ENCODE peak calls at places on chromosome 12, in ten cellular contexts. One of them, this sample, is unnamed.

GRCh38 chr12:18899162-18899561 is 161.2 kb downstream of the CAPZA3 start:
- DNase-seq in tibial artery: no peak
- DNase-seq in activated gamma-delta T cell treated with Interleukin-2 at 50 U/mL for 16 hours: no peak
- DNase-seq in SK-MEL-5: no peak
- DNase-seq in type B pancreatic cell: no peak
- DNase-seq in sciatic nerve: no peak
- DNase-seq in cardiac fibroblast: no peak
- DNase-seq in cardiac muscle cell: no peak
- DNase-seq in activated naive CD4-positive, alpha-beta T cell: no peak
- DNase-seq in iris pigment epithelial cell: no peak
- DNase-seq in this sample: no peak

GRCh38 chr12:62308201-62308600 is 48.0 kb downstream of the USP15 start:
- DNase-seq in activated gamma-delta T cell treated with Interleukin-2 at 50 U/mL for 16 hours: no peak
- DNase-seq in iris pigment epithelial cell: no peak
- DNase-seq in sciatic nerve: no peak
- DNase-seq in cardiac fibroblast: no peak
- DNase-seq in tibial artery: no peak
- DNase-seq in SK-MEL-5: no peak
- DNase-seq in activated naive CD4-positive, alpha-beta T cell: no peak
- DNase-seq in type B pancreatic cell: no peak
- DNase-seq in cardiac muscle cell: no peak
- DNase-seq in this sample: no peak

GRCh38 chr12:127174881-127175280 is 1092.1 kb upstream of the TMEM132C start:
- DNase-seq in cardiac muscle cell: no peak
- DNase-seq in cardiac fibroblast: peak; percentile 56
- DNase-seq in activated naive CD4-positive, alpha-beta T cell: no peak
- DNase-seq in SK-MEL-5: no peak
- DNase-seq in type B pancreatic cell: no peak
- DNase-seq in iris pigment epithelial cell: no peak
- DNase-seq in sciatic nerve: no peak
- DNase-seq in tibial artery: no peak
- DNase-seq in activated gamma-delta T cell treated with Interleukin-2 at 50 U/mL for 16 hours: no peak
- DNase-seq in this sample: no peak

GRCh38 chr12:49541140-49541861 is 2.5 kb downstream of the KCNH3 start:
- DNase-seq in cardiac fibroblast: no peak
- DNase-seq in cardiac muscle cell: peak; percentile 8
- DNase-seq in iris pigment epithelial cell: no peak
- DNase-seq in type B pancreatic cell: no peak
- DNase-seq in SK-MEL-5: no peak
- DNase-seq in activated gamma-delta T cell treated with Interleukin-2 at 50 U/mL for 16 hours: no peak
- DNase-seq in tibial artery: no peak
- DNase-seq in sciatic nerve: peak; percentile 44
- DNase-seq in activated naive CD4-positive, alpha-beta T cell: no peak
- DNase-seq in this sample: no peak

GRCh38 chr12:122318607-122319311 is 52.5 kb upstream of the VPS33A start:
- DNase-seq in activated gamma-delta T cell treated with Interleukin-2 at 50 U/mL for 16 hours: no peak
- DNase-seq in SK-MEL-5: no peak
- DNase-seq in iris pigment epithelial cell: peak; percentile 86
- DNase-seq in tibial artery: peak; percentile 43
- DNase-seq in cardiac muscle cell: no peak
- DNase-seq in type B pancreatic cell: no peak
- DNase-seq in sciatic nerve: no peak
- DNase-seq in cardiac fibroblast: peak; percentile 97
- DNase-seq in activated naive CD4-positive, alpha-beta T cell: no peak
- DNase-seq in this sample: no peak

GRCh38 chr12:52205584-52206308 is 13.9 kb upstream of the KRT80 start:
- DNase-seq in tibial artery: peak; percentile 9
- DNase-seq in SK-MEL-5: no peak
- DNase-seq in cardiac muscle cell: no peak
- DNase-seq in activated gamma-delta T cell treated with Interleukin-2 at 50 U/mL for 16 hours: no peak
- DNase-seq in iris pigment epithelial cell: no peak
- DNase-seq in cardiac fibroblast: no peak
- DNase-seq in activated naive CD4-positive, alpha-beta T cell: no peak
- DNase-seq in type B pancreatic cell: no peak
- DNase-seq in sciatic nerve: no peak
- DNase-seq in this sample: no peak

GRCh38 chr12:99110866-99111265 is 465.8 kb downstream of the APAF1 start:
- DNase-seq in tibial artery: no peak
- DNase-seq in iris pigment epithelial cell: no peak
- DNase-seq in sciatic nerve: no peak
- DNase-seq in SK-MEL-5: no peak
- DNase-seq in activated gamma-delta T cell treated with Interleukin-2 at 50 U/mL for 16 hours: no peak
- DNase-seq in activated naive CD4-positive, alpha-beta T cell: no peak
- DNase-seq in cardiac muscle cell: no peak
- DNase-seq in cardiac fibroblast: no peak
- DNase-seq in type B pancreatic cell: no peak
- DNase-seq in this sample: no peak

GRCh38 chr12:51753980-51754675 is 94.4 kb downstream of the FIGNL2 start:
- DNase-seq in tibial artery: no peak
- DNase-seq in activated gamma-delta T cell treated with Interleukin-2 at 50 U/mL for 16 hours: no peak
- DNase-seq in iris pigment epithelial cell: no peak
- DNase-seq in SK-MEL-5: no peak
- DNase-seq in sciatic nerve: no peak
- DNase-seq in type B pancreatic cell: no peak
- DNase-seq in cardiac muscle cell: no peak
- DNase-seq in cardiac fibroblast: no peak
- DNase-seq in activated naive CD4-positive, alpha-beta T cell: no peak
- DNase-seq in this sample: no peak

GRCh38 chr12:538731-539539 is 79.2 kb downstream of the B4GALNT3 start:
- DNase-seq in cardiac fibroblast: peak; percentile 61
- DNase-seq in SK-MEL-5: peak; percentile 35
- DNase-seq in cardiac muscle cell: no peak
- DNase-seq in type B pancreatic cell: no peak
- DNase-seq in tibial artery: peak; percentile 74
- DNase-seq in sciatic nerve: peak; percentile 82
- DNase-seq in iris pigment epithelial cell: peak; percentile 59
- DNase-seq in activated naive CD4-positive, alpha-beta T cell: peak; percentile 19
- DNase-seq in activated gamma-delta T cell treated with Interleukin-2 at 50 U/mL for 16 hours: peak; percentile 54
- DNase-seq in this sample: peak; percentile 52

GRCh38 chr12:91722072-91722471 is 423.6 kb downstream of the BTG1 start:
- DNase-seq in type B pancreatic cell: no peak
- DNase-seq in activated gamma-delta T cell treated with Interleukin-2 at 50 U/mL for 16 hours: no peak
- DNase-seq in cardiac muscle cell: no peak
- DNase-seq in cardiac fibroblast: peak; percentile 19
- DNase-seq in SK-MEL-5: no peak
- DNase-seq in activated naive CD4-positive, alpha-beta T cell: no peak
- DNase-seq in iris pigment epithelial cell: peak; percentile 50
- DNase-seq in tibial artery: no peak
- DNase-seq in sciatic nerve: no peak
- DNase-seq in this sample: no peak

GRCh38 chr12:107320929-107321618 is 227.7 kb upstream of the CRY1 start:
- DNase-seq in sciatic nerve: peak; percentile 59
- DNase-seq in activated gamma-delta T cell treated with Interleukin-2 at 50 U/mL for 16 hours: peak; percentile 49
- DNase-seq in type B pancreatic cell: peak; percentile 74
- DNase-seq in tibial artery: no peak
- DNase-seq in SK-MEL-5: no peak
- DNase-seq in activated naive CD4-positive, alpha-beta T cell: peak; percentile 74
- DNase-seq in cardiac muscle cell: peak; percentile 30
- DNase-seq in cardiac fibroblast: peak; percentile 36
- DNase-seq in iris pigment epithelial cell: peak; percentile 76
- DNase-seq in this sample: no peak

GRCh38 chr12:67052981-67053380 is 216.2 kb upstream of the CAND1 start:
- DNase-seq in cardiac fibroblast: no peak
- DNase-seq in activated gamma-delta T cell treated with Interleukin-2 at 50 U/mL for 16 hours: no peak
- DNase-seq in iris pigment epithelial cell: peak; percentile 17
- DNase-seq in sciatic nerve: no peak
- DNase-seq in type B pancreatic cell: no peak
- DNase-seq in cardiac muscle cell: no peak
- DNase-seq in activated naive CD4-positive, alpha-beta T cell: no peak
- DNase-seq in SK-MEL-5: no peak
- DNase-seq in tibial artery: no peak
- DNase-seq in this sample: no peak

GRCh38 chr12:44653886-44654527 is 222.1 kb downstream of the NELL2 start:
- DNase-seq in activated naive CD4-positive, alpha-beta T cell: no peak
- DNase-seq in iris pigment epithelial cell: no peak
- DNase-seq in type B pancreatic cell: no peak
- DNase-seq in activated gamma-delta T cell treated with Interleukin-2 at 50 U/mL for 16 hours: no peak
- DNase-seq in sciatic nerve: no peak
- DNase-seq in tibial artery: no peak
- DNase-seq in cardiac muscle cell: no peak
- DNase-seq in SK-MEL-5: no peak
- DNase-seq in cardiac fibroblast: no peak
- DNase-seq in this sample: no peak

GRCh38 chr12:29901585-29901984 is 117.8 kb upstream of the TMTC1 start:
- DNase-seq in type B pancreatic cell: no peak
- DNase-seq in SK-MEL-5: peak; percentile 24
- DNase-seq in cardiac muscle cell: no peak
- DNase-seq in activated gamma-delta T cell treated with Interleukin-2 at 50 U/mL for 16 hours: no peak
- DNase-seq in sciatic nerve: no peak
- DNase-seq in tibial artery: no peak
- DNase-seq in activated naive CD4-positive, alpha-beta T cell: no peak
- DNase-seq in iris pigment epithelial cell: no peak
- DNase-seq in cardiac fibroblast: peak; percentile 18
- DNase-seq in this sample: no peak

GRCh38 chr12:133180669-133181068 is 626 bp upstream of the ZNF268 start:
- DNase-seq in SK-MEL-5: no peak
- DNase-seq in activated naive CD4-positive, alpha-beta T cell: no peak
- DNase-seq in cardiac fibroblast: no peak
- DNase-seq in tibial artery: no peak
- DNase-seq in sciatic nerve: no peak
- DNase-seq in iris pigment epithelial cell: no peak
- DNase-seq in type B pancreatic cell: no peak
- DNase-seq in activated gamma-delta T cell treated with Interleukin-2 at 50 U/mL for 16 hours: no peak
- DNase-seq in cardiac muscle cell: no peak
- DNase-seq in this sample: no peak

GRCh38 chr12:124126950-124127349 is 153.9 kb downstream of the ZNF664 start:
- DNase-seq in activated naive CD4-positive, alpha-beta T cell: no peak
- DNase-seq in activated gamma-delta T cell treated with Interleukin-2 at 50 U/mL for 16 hours: no peak
- DNase-seq in type B pancreatic cell: no peak
- DNase-seq in iris pigment epithelial cell: no peak
- DNase-seq in tibial artery: no peak
- DNase-seq in SK-MEL-5: no peak
- DNase-seq in cardiac fibroblast: no peak
- DNase-seq in sciatic nerve: no peak
- DNase-seq in cardiac muscle cell: no peak
- DNase-seq in this sample: no peak

GRCh38 chr12:107514887-107515445 is 170.6 kb upstream of the PWP1 start:
- DNase-seq in activated gamma-delta T cell treated with Interleukin-2 at 50 U/mL for 16 hours: no peak
- DNase-seq in activated naive CD4-positive, alpha-beta T cell: no peak
- DNase-seq in SK-MEL-5: no peak
- DNase-seq in cardiac muscle cell: no peak
- DNase-seq in sciatic nerve: no peak
- DNase-seq in iris pigment epithelial cell: peak; percentile 89
- DNase-seq in type B pancreatic cell: no peak
- DNase-seq in tibial artery: peak; percentile 40
- DNase-seq in cardiac fibroblast: peak; percentile 96
- DNase-seq in this sample: no peak

GRCh38 chr12:14959126-14959440 is 2.3 kb downstream of the ARHGDIB start:
- DNase-seq in cardiac fibroblast: no peak
- DNase-seq in SK-MEL-5: no peak
- DNase-seq in iris pigment epithelial cell: no peak
- DNase-seq in activated gamma-delta T cell treated with Interleukin-2 at 50 U/mL for 16 hours: no peak
- DNase-seq in sciatic nerve: no peak
- DNase-seq in type B pancreatic cell: no peak
- DNase-seq in activated naive CD4-positive, alpha-beta T cell: no peak
- DNase-seq in cardiac muscle cell: no peak
- DNase-seq in tibial artery: no peak
- DNase-seq in this sample: no peak

GRCh38 chr12:68435816-68436215 is 103.7 kb upstream of the MDM1 start:
- DNase-seq in activated naive CD4-positive, alpha-beta T cell: no peak
- DNase-seq in cardiac fibroblast: peak; percentile 42
- DNase-seq in cardiac muscle cell: no peak
- DNase-seq in iris pigment epithelial cell: peak; percentile 85
- DNase-seq in type B pancreatic cell: no peak
- DNase-seq in activated gamma-delta T cell treated with Interleukin-2 at 50 U/mL for 16 hours: no peak
- DNase-seq in tibial artery: no peak
- DNase-seq in sciatic nerve: no peak
- DNase-seq in SK-MEL-5: no peak
- DNase-seq in this sample: no peak

GRCh38 chr12:69290545-69291277 is 51.3 kb downstream of the CPSF6 start:
- DNase-seq in tibial artery: peak; percentile 65
- DNase-seq in cardiac muscle cell: peak; percentile 87
- DNase-seq in type B pancreatic cell: peak; percentile 76
- DNase-seq in activated naive CD4-positive, alpha-beta T cell: peak; percentile 67
- DNase-seq in iris pigment epithelial cell: peak; percentile 84
- DNase-seq in cardiac fibroblast: peak; percentile 89
- DNase-seq in SK-MEL-5: peak; percentile 91
- DNase-seq in activated gamma-delta T cell treated with Interleukin-2 at 50 U/mL for 16 hours: peak; percentile 79
- DNase-seq in sciatic nerve: peak; percentile 85
- DNase-seq in this sample: peak; percentile 81

GRCh38 chr12:95396849-95397498 is 77.0 kb upstream of the METAP2 start:
- DNase-seq in cardiac muscle cell: no peak
- DNase-seq in type B pancreatic cell: no peak
- DNase-seq in cardiac fibroblast: peak; percentile 79
- DNase-seq in activated gamma-delta T cell treated with Interleukin-2 at 50 U/mL for 16 hours: no peak
- DNase-seq in sciatic nerve: no peak
- DNase-seq in SK-MEL-5: no peak
- DNase-seq in activated naive CD4-positive, alpha-beta T cell: no peak
- DNase-seq in tibial artery: no peak
- DNase-seq in iris pigment epithelial cell: peak; percentile 88
- DNase-seq in this sample: no peak

GRCh38 chr12:27824126-27824842 is 44.2 kb upstream of the MANSC4 start:
- DNase-seq in cardiac muscle cell: no peak
- DNase-seq in type B pancreatic cell: no peak
- DNase-seq in iris pigment epithelial cell: no peak
- DNase-seq in sciatic nerve: no peak
- DNase-seq in activated naive CD4-positive, alpha-beta T cell: no peak
- DNase-seq in cardiac fibroblast: no peak
- DNase-seq in SK-MEL-5: no peak
- DNase-seq in activated gamma-delta T cell treated with Interleukin-2 at 50 U/mL for 16 hours: no peak
- DNase-seq in tibial artery: no peak
- DNase-seq in this sample: no peak

GRCh38 chr12:19316420-19316819 is 122.9 kb upstream of the AEBP2 start:
- DNase-seq in cardiac muscle cell: no peak
- DNase-seq in activated naive CD4-positive, alpha-beta T cell: no peak
- DNase-seq in cardiac fibroblast: peak; percentile 43
- DNase-seq in sciatic nerve: no peak
- DNase-seq in activated gamma-delta T cell treated with Interleukin-2 at 50 U/mL for 16 hours: no peak
- DNase-seq in type B pancreatic cell: no peak
- DNase-seq in SK-MEL-5: no peak
- DNase-seq in tibial artery: no peak
- DNase-seq in iris pigment epithelial cell: peak; percentile 64
- DNase-seq in this sample: no peak

GRCh38 chr12:96438330-96438729 is 38.1 kb upstream of the CDK17 start:
- DNase-seq in iris pigment epithelial cell: no peak
- DNase-seq in SK-MEL-5: no peak
- DNase-seq in activated naive CD4-positive, alpha-beta T cell: no peak
- DNase-seq in type B pancreatic cell: no peak
- DNase-seq in cardiac muscle cell: no peak
- DNase-seq in sciatic nerve: no peak
- DNase-seq in cardiac fibroblast: peak; percentile 18
- DNase-seq in tibial artery: no peak
- DNase-seq in activated gamma-delta T cell treated with Interleukin-2 at 50 U/mL for 16 hours: no peak
- DNase-seq in this sample: no peak

GRCh38 chr12:21559855-21560569 is 33.9 kb downstream of the SPX start:
- DNase-seq in cardiac fibroblast: peak; percentile 95
- DNase-seq in cardiac muscle cell: no peak
- DNase-seq in activated naive CD4-positive, alpha-beta T cell: no peak
- DNase-seq in type B pancreatic cell: no peak
- DNase-seq in tibial artery: no peak
- DNase-seq in SK-MEL-5: no peak
- DNase-seq in iris pigment epithelial cell: peak; percentile 94
- DNase-seq in activated gamma-delta T cell treated with Interleukin-2 at 50 U/mL for 16 hours: no peak
- DNase-seq in sciatic nerve: no peak
- DNase-seq in this sample: no peak